ENCODE peak calls at places on chromosomes 2 and 18, in four cellular contexts. One of them, this sample, is unnamed.

GRCh38 chr18:78406743-78407455 is 572.7 kb upstream of the SALL3 start:
- DNase-seq in GM12878: no peak
- DNase-seq in H1: no peak
- DNase-seq in K562: no peak
- DNase-seq in this sample: no peak

GRCh38 chr2:240961878-240962277 is 36.5 kb upstream of the SNED1 start:
- DNase-seq in GM12878: no peak
- DNase-seq in H1: peak
- DNase-seq in K562: no peak
- DNase-seq in this sample: no peak

GRCh38 chr2:1638281-1638860 is 105.9 kb downstream of the PXDN start:
- DNase-seq in GM12878: no peak
- DNase-seq in H1: no peak
- DNase-seq in K562: no peak
- DNase-seq in this sample: no peak

GRCh38 chr2:203018181-203018580 is 3.5 kb downstream of the NBEAL1 start:
- DNase-seq in GM12878: peak
- DNase-seq in H1: no peak
- DNase-seq in K562: peak
- DNase-seq in this sample: peak

GRCh38 chr18:52950153-52950552 is 610.2 kb downstream of the DCC start:
- DNase-seq in GM12878: no peak
- DNase-seq in H1: no peak
- DNase-seq in K562: no peak
- DNase-seq in this sample: no peak

GRCh38 chr2:101474752-101475384 is at the start of gene RFX8:
- DNase-seq in GM12878: no peak
- DNase-seq in H1: peak
- DNase-seq in K562: no peak
- DNase-seq in this sample: peak

GRCh38 chr2:84181927-84182326 is 277.2 kb downstream of the SUCLG1 start:
- DNase-seq in GM12878: no peak
- DNase-seq in H1: no peak
- DNase-seq in K562: no peak
- DNase-seq in this sample: no peak

GRCh38 chr18:23723121-23723520 is 33.9 kb downstream of the LAMA3 start:
- DNase-seq in GM12878: no peak
- DNase-seq in H1: no peak
- DNase-seq in K562: no peak
- DNase-seq in this sample: no peak

GRCh38 chr18:27619906-27620305 is 434.8 kb upstream of the CHST9 start:
- DNase-seq in GM12878: no peak
- DNase-seq in H1: no peak
- DNase-seq in K562: no peak
- DNase-seq in this sample: no peak

GRCh38 chr18:5294113-5294617 is 1.4 kb downstream of the ZBTB14 start:
- DNase-seq in GM12878: no peak
- DNase-seq in H1: no peak
- DNase-seq in K562: peak
- DNase-seq in this sample: no peak

GRCh38 chr2:174797792-174798276 is 33.6 kb upstream of the CHRNA1 start:
- DNase-seq in GM12878: no peak
- DNase-seq in H1: no peak
- DNase-seq in K562: no peak
- DNase-seq in this sample: no peak

GRCh38 chr2:69784228-69784627 is 42.3 kb downstream of the ANXA4 start:
- DNase-seq in GM12878: no peak
- DNase-seq in H1: no peak
- DNase-seq in K562: no peak
- DNase-seq in this sample: no peak

GRCh38 chr2:3595985-3596384 is 1.1 kb downstream of the COLEC11 start:
- DNase-seq in GM12878: no peak
- DNase-seq in H1: no peak
- DNase-seq in K562: peak
- DNase-seq in this sample: no peak

GRCh38 chr18:63969965-63970802 is at the start of gene SERPINB8:
- DNase-seq in GM12878: no peak
- DNase-seq in H1: peak
- DNase-seq in K562: peak
- DNase-seq in this sample: peak

GRCh38 chr2:152657042-152657441 is 60.2 kb downstream of the PRPF40A start:
- DNase-seq in GM12878: no peak
- DNase-seq in H1: no peak
- DNase-seq in K562: no peak
- DNase-seq in this sample: no peak

GRCh38 chr2:58428286-58428552 is 187.1 kb upstream of the FANCL start:
- DNase-seq in GM12878: no peak
- DNase-seq in H1: peak
- DNase-seq in K562: no peak
- DNase-seq in this sample: no peak

GRCh38 chr2:227862741-227863588 is 8.5 kb upstream of the DAW1 start:
- DNase-seq in GM12878: no peak
- DNase-seq in H1: peak
- DNase-seq in K562: no peak
- DNase-seq in this sample: peak

GRCh38 chr18:6648581-6648980 is 80.9 kb upstream of the ARHGAP28 start:
- DNase-seq in GM12878: no peak
- DNase-seq in H1: no peak
- DNase-seq in K562: no peak
- DNase-seq in this sample: no peak

GRCh38 chr2:130891968-130892367 is 55.3 kb downstream of the ARHGEF4 start:
- DNase-seq in GM12878: no peak
- DNase-seq in H1: no peak
- DNase-seq in K562: no peak
- DNase-seq in this sample: no peak

GRCh38 chr2:54524236-54524991 is 68.3 kb downstream of the SPTBN1 start:
- DNase-seq in GM12878: peak
- DNase-seq in H1: no peak
- DNase-seq in K562: peak
- DNase-seq in this sample: no peak

GRCh38 chr18:22872894-22873537 is 60.1 kb upstream of the RBBP8 start:
- DNase-seq in GM12878: peak
- DNase-seq in H1: no peak
- DNase-seq in K562: no peak
- DNase-seq in this sample: peak

GRCh38 chr2:191582355-191582754 is 95.6 kb upstream of the NABP1 start:
- DNase-seq in GM12878: no peak
- DNase-seq in H1: no peak
- DNase-seq in K562: no peak
- DNase-seq in this sample: peak

GRCh38 chr2:241608881-241609280 is 28.1 kb downstream of the THAP4 start:
- DNase-seq in GM12878: no peak
- DNase-seq in H1: no peak
- DNase-seq in K562: no peak
- DNase-seq in this sample: no peak

GRCh38 chr2:70785137-70785911 is 5.1 kb downstream of the FIGLA start:
- DNase-seq in GM12878: no peak
- DNase-seq in H1: no peak
- DNase-seq in K562: peak
- DNase-seq in this sample: peak

GRCh38 chr2:160315337-160315736 is 115.3 kb upstream of the ITGB6 start:
- DNase-seq in GM12878: no peak
- DNase-seq in H1: no peak
- DNase-seq in K562: no peak
- DNase-seq in this sample: no peak

GRCh38 chr2:238101891-238102841 is 2.0 kb downstream of the ESPNL start:
- DNase-seq in GM12878: no peak
- DNase-seq in H1: peak
- DNase-seq in K562: no peak
- DNase-seq in this sample: no peak

GRCh38 chr2:127508621-127509034 is 17.7 kb downstream of the IWS1 start:
- DNase-seq in GM12878: no peak
- DNase-seq in H1: no peak
- DNase-seq in K562: peak
- DNase-seq in this sample: peak

GRCh38 chr2:12965540-12966269 is 249.0 kb downstream of the TRIB2 start:
- DNase-seq in GM12878: no peak
- DNase-seq in H1: no peak
- DNase-seq in K562: peak
- DNase-seq in this sample: no peak

GRCh38 chr2:12728221-12728777 is 11.6 kb downstream of the TRIB2 start:
- DNase-seq in GM12878: peak
- DNase-seq in H1: no peak
- DNase-seq in K562: no peak
- DNase-seq in this sample: no peak

GRCh38 chr2:207166349-207167128 is 791 bp upstream of the KLF7 start:
- DNase-seq in GM12878: no peak
- DNase-seq in H1: peak
- DNase-seq in K562: peak
- DNase-seq in this sample: peak

GRCh38 chr18:76621184-76621583 is 126.1 kb upstream of the ZNF516 start:
- DNase-seq in GM12878: no peak
- DNase-seq in H1: no peak
- DNase-seq in K562: no peak
- DNase-seq in this sample: no peak

GRCh38 chr2:51350100-51350499 is 318.2 kb upstream of the NRXN1 start:
- DNase-seq in GM12878: no peak
- DNase-seq in H1: no peak
- DNase-seq in K562: no peak
- DNase-seq in this sample: no peak

GRCh38 chr18:39318462-39318861 is 1752.9 kb upstream of the CELF4 start:
- DNase-seq in GM12878: no peak
- DNase-seq in H1: no peak
- DNase-seq in K562: no peak
- DNase-seq in this sample: no peak

GRCh38 chr2:80971-81736 is 34.8 kb upstream of the FAM110C start:
- DNase-seq in GM12878: no peak
- DNase-seq in H1: no peak
- DNase-seq in K562: no peak
- DNase-seq in this sample: no peak

GRCh38 chr2:227106845-227107759 is 56.9 kb downstream of the COL4A4 start:
- DNase-seq in GM12878: no peak
- DNase-seq in H1: peak
- DNase-seq in K562: peak
- DNase-seq in this sample: peak

GRCh38 chr2:12717191-12717987 is 653 bp downstream of the TRIB2 start:
- DNase-seq in GM12878: no peak
- DNase-seq in H1: peak
- DNase-seq in K562: peak
- DNase-seq in this sample: no peak

DNA sequence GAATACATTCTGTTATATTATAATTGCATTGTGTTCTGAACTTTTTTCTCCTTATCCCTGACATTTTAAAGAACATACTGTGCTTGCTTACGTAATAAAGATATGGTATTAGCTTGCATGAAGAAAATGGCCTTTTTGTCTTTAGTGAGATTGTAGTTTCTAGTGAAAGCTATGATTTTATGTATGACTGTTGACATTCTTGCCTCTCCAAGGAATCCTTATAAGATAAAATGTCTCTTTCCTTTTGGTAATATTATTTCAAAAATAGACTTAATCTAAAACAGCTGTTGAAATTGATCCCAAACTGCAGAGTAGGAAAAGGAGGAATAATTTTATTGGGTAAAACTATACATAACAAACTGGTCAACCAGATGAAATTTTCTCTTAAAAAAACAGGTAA is 40.8 kb upstream of the CCDC102B start:
- DNase-seq in GM12878: no peak
- DNase-seq in H1: no peak
- DNase-seq in K562: no peak
- DNase-seq in this sample: no peak
- TF ChIP-seq BRCA1 in GM12878: no peak
- TF ChIP-seq BRCA1 in H1: no peak
- TF ChIP-seq BRCA1 in K562: no peak
- TF ChIP-seq BRCA1 in this sample: no peak

DNA sequence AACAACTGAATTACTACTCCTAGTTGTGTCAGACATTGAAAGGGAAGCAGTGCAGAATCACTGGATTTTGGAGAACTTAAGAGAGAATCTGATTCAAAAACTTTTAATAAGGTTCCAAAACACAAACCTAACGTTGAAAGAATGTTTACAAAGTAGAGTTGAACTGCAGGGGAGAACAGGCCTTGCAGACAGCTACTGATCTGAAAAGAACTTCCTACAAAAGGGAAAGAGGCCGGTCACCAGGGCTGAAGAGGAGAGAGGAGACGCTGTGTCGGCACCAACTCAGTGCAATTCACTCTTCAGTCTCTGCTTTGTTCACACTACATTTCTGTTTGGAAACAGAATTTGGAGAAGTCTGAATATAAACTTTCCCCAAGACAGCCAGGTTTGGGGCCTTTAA is 124.0 kb downstream of the GAREM1 start:
- DNase-seq in GM12878: no peak
- DNase-seq in H1: no peak
- DNase-seq in K562: no peak
- DNase-seq in this sample: no peak
- H3K9ac ChIP-seq in GM12878: no peak
- H3K9ac ChIP-seq in H1: no peak
- H3K9ac ChIP-seq in K562: no peak
- H3K9ac ChIP-seq in this sample: no peak

DNA sequence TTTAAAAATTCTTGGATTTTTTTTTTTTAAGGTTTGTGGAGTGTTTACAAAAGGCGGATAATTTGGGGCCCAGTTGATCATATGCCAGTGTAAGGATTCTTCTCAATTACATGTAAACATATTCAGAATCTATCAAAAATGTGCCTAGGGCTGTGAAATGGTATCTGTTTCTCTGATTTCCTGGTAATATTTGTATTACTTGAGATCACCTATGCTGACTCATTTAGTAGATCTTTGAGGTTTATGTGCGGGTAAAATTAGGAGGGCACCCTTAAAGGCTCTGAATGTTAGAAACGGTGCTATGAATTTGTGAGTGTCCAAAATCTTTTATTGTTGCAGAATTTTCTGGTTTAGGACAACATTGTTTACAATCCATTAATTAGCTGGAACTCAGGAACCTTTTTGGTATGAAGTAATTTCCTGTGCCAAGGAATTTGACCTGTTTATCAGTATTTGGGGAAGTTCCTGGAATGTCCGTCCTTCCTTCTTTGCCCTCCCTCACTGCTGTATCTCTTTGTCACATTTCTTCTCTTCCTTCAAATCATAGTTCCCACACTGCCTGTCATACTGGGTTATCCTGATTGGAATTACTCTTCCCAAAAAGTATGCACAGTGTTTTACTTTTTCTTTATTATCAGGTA is 130.5 kb downstream of the TANC1 start:
- DNase-seq in GM12878: no peak
- DNase-seq in H1: peak
- DNase-seq in K562: no peak
- DNase-seq in this sample: peak
- TF ChIP-seq BRCA1 in GM12878: no peak
- TF ChIP-seq BRCA1 in H1: no peak
- TF ChIP-seq BRCA1 in K562: no peak
- TF ChIP-seq BRCA1 in this sample: no peak

GRCh38 chr2:20419007-20419576 is 27.8 kb upstream of the RHOB start:
- DNase-seq in GM12878: no peak
- DNase-seq in H1: no peak
- DNase-seq in K562: no peak
- DNase-seq in this sample: peak

GRCh38 chr2:20421336-20421987 is 25.4 kb upstream of the RHOB start:
- DNase-seq in GM12878: no peak
- DNase-seq in H1: no peak
- DNase-seq in K562: no peak
- DNase-seq in this sample: no peak

GRCh38 chr2:20418519-20418918 is 28.4 kb upstream of the RHOB start:
- DNase-seq in GM12878: no peak
- DNase-seq in H1: no peak
- DNase-seq in K562: no peak
- DNase-seq in this sample: no peak

GRCh38 chr2:20421988-20422678 is 24.7 kb upstream of the RHOB start:
- DNase-seq in GM12878: no peak
- DNase-seq in H1: no peak
- DNase-seq in K562: no peak
- DNase-seq in this sample: no peak

GRCh38 chr2:20419752-20420151 is 27.1 kb upstream of the RHOB start:
- DNase-seq in GM12878: no peak
- DNase-seq in H1: no peak
- DNase-seq in K562: no peak
- DNase-seq in this sample: no peak
- H3K9ac ChIP-seq in GM12878: no peak
- H3K9ac ChIP-seq in H1: no peak
- H3K9ac ChIP-seq in K562: no peak
- H3K9ac ChIP-seq in this sample: peak